ENCODE peak calls at places on chromosomes 16 and 17, in five cellular contexts. Y is HCT116, L is H1, E is K562, W is GM12878. P is an unnamed sample. For H4K20me1, the result is how much of the 10 kb centered on the place peaks cover.

GRCh38 chr17:38352245-38353083 is 820 bp downstream of the SOCS7 start:
- DNase-seq in L (no peak), E (peak), W (no peak), Y (no peak), P (no peak)

GRCh38 chr17:1486802-1487695 is 5.4 kb downstream of the MYO1C start:
- DNase-seq in Y (peak), W (peak), L (no peak), E (peak), P (no peak)

GRCh38 chr16:30488764-30489595 is 16.4 kb downstream of the ITGAL start:
- DNase-seq in L (no peak), W (no peak), E (peak), Y (no peak), P (peak)

GRCh38 chr16:69040144-69040909 is 65.1 kb upstream of the HAS3 start:
- DNase-seq in E (no peak), W (no peak), L (no peak), Y (peak), P (peak)

GRCh38 chr17:47694818-47695663 is 1.1 kb downstream of the TBKBP1 start:
- DNase-seq in E (peak), L (no peak), Y (no peak), W (no peak), P (no peak)

GRCh38 chr17:56930739-56931337 is 17.0 kb upstream of the TRIM25 start:
- DNase-seq in Y (no peak), W (no peak), E (no peak), L (no peak), P (no peak)

GRCh38 chr17:58829172-58829637 is 73.6 kb downstream of the PPM1E start:
- DNase-seq in E (no peak), Y (no peak), L (no peak), W (no peak), P (peak)

GRCh38 chr16:10835281-10835931 is 16.8 kb upstream of the TVP23A start:
- DNase-seq in Y (no peak), W (peak), E (no peak), L (no peak), P (no peak)

GRCh38 chr17:72591500-72592241 is 470.9 kb downstream of the SOX9 start:
- DNase-seq in W (no peak), E (no peak), Y (no peak), L (no peak), P (peak)

GRCh38 chr17:31248986-31249385 is 48.1 kb downstream of the OMG start:
- DNase-seq in Y (no peak), L (no peak), W (no peak), E (no peak), P (no peak)

GRCh38 chr16:88783391-88784073 is 1.5 kb downstream of the PIEZO1 start:
- DNase-seq in Y (no peak), L (no peak), W (no peak), E (no peak), P (no peak)

GRCh38 chr16:24070851-24071250 is 185.3 kb upstream of the CACNG3 start:
- DNase-seq in E (peak), W (peak), L (peak), Y (peak), P (peak)

GRCh38 chr17:75759457-75759856 is 5.5 kb downstream of the GALK1 start:
- DNase-seq in Y (no peak), E (no peak), W (no peak), L (no peak), P (no peak)

GRCh38 chr16:12341423-12341822 is 364.9 kb downstream of the SNX29 start:
- DNase-seq in L (no peak), E (no peak), Y (peak), W (no peak), P (peak)

GRCh38 chr17:13520899-13521572 is 80.7 kb downstream of the HS3ST3A1 start:
- DNase-seq in E (no peak), W (peak), Y (no peak), L (no peak), P (no peak)

GRCh38 chr17:77254961-77255741 is 114.4 kb downstream of the SEC14L1 start:
- DNase-seq in Y (peak), W (no peak), E (peak), L (no peak), P (peak)

GRCh38 chr17:42016411-42016831 is 818 bp downstream of the DNAJC7 start:
- DNase-seq in Y (no peak), L (no peak), W (no peak), E (peak), P (no peak)

GRCh38 chr16:60230666-60231065 is 1496.5 kb upstream of the GOT2 start:
- DNase-seq in W (no peak), Y (no peak), E (no peak), L (no peak), P (no peak)

GRCh38 chr17:80986046-80986445 is 5.6 kb upstream of the CHMP6 start:
- DNase-seq in Y (no peak), L (no peak), E (no peak), W (no peak), P (no peak)

GRCh38 chr17:74918906-74919305 is 4.1 kb downstream of the USH1G start:
- DNase-seq in L (no peak), W (no peak), Y (no peak), E (no peak), P (no peak)

GRCh38 chr17:78474631-78475146 is 96.2 kb downstream of the PGS1 start:
- DNase-seq in Y (no peak), W (peak), E (no peak), L (no peak), P (no peak)

GRCh38 chr17:30310562-30310961 is 18.8 kb upstream of the BLMH start:
- DNase-seq in E (no peak), L (no peak), Y (no peak), W (no peak), P (no peak)

GRCh38 chr16:87465306-87465705 is 27.5 kb downstream of the ZCCHC14 start:
- DNase-seq in W (no peak), E (peak), L (no peak), Y (no peak), P (peak)

GRCh38 chr17:77580956-77581355 is 377.5 kb upstream of the TNRC6C start:
- DNase-seq in L (no peak), E (no peak), Y (no peak), W (no peak), P (no peak)

GRCh38 chr16:10126686-10127085 is 55.5 kb downstream of the GRIN2A start:
- DNase-seq in W (no peak), L (no peak), Y (no peak), E (no peak), P (no peak)

GRCh38 chr17:79808763-79809529 is 12.1 kb upstream of the CBX8 start:
- DNase-seq in W (no peak), L (no peak), E (no peak), Y (peak), P (peak)

GRCh38 chr16:1090620-1091587 is 5.1 kb downstream of the C1QTNF8 start:
- DNase-seq in E (peak), Y (no peak), L (no peak), W (no peak), P (peak)

GRCh38 chr17:80727409-80727755 is 182.7 kb downstream of the RPTOR start:
- DNase-seq in L (no peak), W (no peak), Y (no peak), E (no peak), P (no peak)

GRCh38 chr17:35028531-35029262 is 34.8 kb downstream of the RFFL start:
- DNase-seq in Y (no peak), W (no peak), E (no peak), L (no peak), P (no peak)

GRCh38 chr16:14132696-14133048 is 61.6 kb downstream of the MRTFB start:
- DNase-seq in W (no peak), Y (no peak), L (no peak), E (no peak), P (no peak)

GRCh38 chr16:55480228-55480655 is 1.2 kb downstream of the MMP2 start:
- DNase-seq in E (no peak), Y (no peak), L (no peak), W (no peak), P (no peak)

GRCh38 chr17:75872434-75873351 is 5.7 kb downstream of the TRIM47 start:
- DNase-seq in W (no peak), E (peak), Y (no peak), L (no peak), P (peak)

GRCh38 chr17:39714234-39714633 is 14.4 kb downstream of the ERBB2 start:
- DNase-seq in L (no peak), W (no peak), E (no peak), Y (no peak), P (no peak)

GRCh38 chr17:7109461-7110322 is 4.9 kb downstream of the ASGR2 start:
- DNase-seq in Y (no peak), E (no peak), L (no peak), W (no peak), P (no peak)

DNA sequence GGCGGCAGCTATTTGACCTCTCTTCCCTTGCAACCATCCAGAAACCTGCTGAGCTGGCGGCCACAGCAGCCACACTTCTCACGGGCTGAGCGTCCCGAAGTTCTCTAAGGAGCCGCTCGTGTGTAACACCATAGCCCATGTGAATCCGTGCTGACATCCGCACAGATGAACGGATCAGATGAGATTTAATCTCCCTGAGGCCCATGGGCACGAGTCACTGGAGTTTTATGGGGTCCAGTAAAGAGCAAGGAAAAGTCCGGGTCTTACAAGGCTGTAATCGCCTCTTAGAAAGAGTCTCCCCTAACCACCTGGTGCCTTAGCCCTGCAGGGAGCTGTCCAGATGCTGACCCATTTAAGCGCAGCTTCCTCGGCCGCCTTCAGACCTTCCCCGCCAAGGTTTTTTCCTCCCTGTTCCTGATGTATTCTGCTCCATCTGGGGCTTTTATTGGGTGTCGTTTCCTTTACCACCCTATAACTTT is 5.5 kb upstream of the CACNG5 start:
- DNase-seq in W (no peak), Y (no peak), L (peak), E (peak), P (peak)
- TF ChIP-seq ZNF274 in W (no peak), Y (no peak), L (no peak), E (no peak), P (no peak)

GRCh38 chr17:4332296-4332970 is 34.0 kb downstream of the UBE2G1 start:
- DNase-seq in L (no peak), W (no peak), Y (no peak), E (no peak), P (no peak)

GRCh38 chr17:4334776-4335175 is 31.7 kb downstream of the UBE2G1 start:
- DNase-seq in W (no peak), Y (no peak), L (no peak), E (no peak), P (no peak)

GRCh38 chr17:4334332-4334731 is 32.1 kb downstream of the UBE2G1 start:
- DNase-seq in E (no peak), Y (no peak), L (no peak), W (no peak), P (no peak)

GRCh38 chr17:4333041-4333440 is 33.4 kb downstream of the UBE2G1 start:
- DNase-seq in L (no peak), W (no peak), Y (no peak), E (no peak), P (no peak)

DNA sequence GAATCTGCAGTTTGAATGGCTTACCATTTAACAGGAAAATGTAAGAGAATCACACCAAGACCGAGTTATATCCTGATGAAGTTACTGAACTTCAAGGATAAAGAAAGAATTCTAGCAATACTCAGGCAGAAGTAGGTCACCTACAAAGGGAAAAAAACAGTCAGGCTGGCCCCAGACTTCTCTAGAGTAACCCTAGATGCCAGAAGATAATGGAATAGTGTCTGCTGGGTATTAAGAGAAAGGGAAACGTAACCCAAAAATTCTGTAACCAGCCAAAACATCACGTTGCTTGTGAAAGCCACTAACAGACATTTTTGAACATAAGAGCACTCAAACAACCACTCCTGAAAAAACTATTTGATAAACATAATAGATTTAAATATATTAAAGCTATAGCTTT is 31.3 kb downstream of the UBE2G1 start:
- DNase-seq in E (no peak), W (no peak), Y (no peak), L (no peak), P (no peak)
- H4K20me1 ChIP-seq in E (under half), W (under half), Y (under half), L (under half), P (under half)

GRCh38 chr17:63448655-63449054 is 2.5 kb upstream of the CYB561 start:
- DNase-seq in L (no peak), W (no peak), E (no peak), Y (no peak), P (no peak)

GRCh38 chr17:63447688-63448005 is 1.5 kb upstream of the CYB561 start:
- DNase-seq in W (no peak), L (no peak), E (peak), Y (no peak), P (no peak)

GRCh38 chr17:63446218-63446980 is at the start of gene CYB561:
- DNase-seq in W (no peak), Y (peak), L (no peak), E (peak), P (no peak)

GRCh38 chr17:63445571-63446217 is 412 bp downstream of the CYB561 start:
- DNase-seq in W (no peak), L (no peak), Y (peak), E (no peak), P (no peak)

DNA sequence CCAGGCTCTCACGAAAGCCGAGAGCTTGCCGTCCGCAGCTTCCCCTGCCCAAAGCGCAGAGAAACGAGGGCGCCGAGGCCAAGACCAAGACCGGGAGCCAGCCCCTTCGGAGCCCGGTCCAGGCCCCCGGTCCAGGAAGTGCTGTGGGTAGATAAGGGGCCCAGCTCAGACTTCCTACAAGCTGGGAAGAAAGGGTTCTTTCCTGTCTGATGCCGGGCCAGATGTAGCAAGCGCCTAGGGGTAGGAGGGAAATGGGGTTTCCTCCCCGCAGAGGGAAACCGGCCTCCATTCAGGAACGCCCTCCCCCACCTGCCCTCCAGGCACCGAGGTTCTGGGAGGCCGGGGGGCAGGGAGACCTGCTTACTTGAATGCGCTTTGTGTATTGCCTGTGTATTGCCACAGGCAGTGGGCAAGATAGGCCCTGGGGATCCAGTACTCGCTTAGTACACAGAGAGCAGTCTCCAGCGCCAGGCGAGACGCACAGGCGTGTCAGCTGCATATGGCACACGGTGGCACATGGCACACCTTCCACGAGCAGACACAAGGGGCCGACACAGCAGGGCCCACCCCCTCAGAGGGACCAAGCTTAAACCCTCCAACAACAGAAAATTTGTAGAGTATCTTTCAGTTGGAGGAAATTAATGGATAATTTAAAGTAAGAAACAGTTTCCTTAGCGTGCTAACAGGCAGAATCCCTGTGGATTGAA is 1.0 kb upstream of the CYB561 start:
- DNase-seq in W (no peak), E (no peak), Y (no peak), L (no peak), P (no peak)
- TF ChIP-seq ZNF274 in W (no peak), E (no peak), Y (no peak), L (no peak), P (no peak)

GRCh38 chr16:79768594-79768993 is 168.1 kb upstream of the MAF start:
- DNase-seq in W (no peak), E (no peak), L (no peak), Y (no peak), P (no peak)
- H4K20me1 ChIP-seq in W (under half), E (under half), L (under half), Y (under half), P (under half)

GRCh38 chr17:67477687-67478086 is 100.6 kb downstream of the PITPNC1 start:
- DNase-seq in E (no peak), L (no peak), Y (peak), W (no peak), P (no peak)
- TF ChIP-seq ZNF274 in E (no peak), L (no peak), Y (no peak), W (no peak), P (no peak)

GRCh38 chr16:2585651-2586081 is 47.8 kb downstream of the PDPK1 start:
- DNase-seq in Y (no peak), L (no peak), W (no peak), E (no peak), P (no peak)

GRCh38 chr16:2584742-2585650 is 47.2 kb downstream of the PDPK1 start:
- DNase-seq in Y (no peak), L (no peak), W (no peak), E (no peak), P (no peak)

GRCh38 chr16:2587891-2588565 is 50.2 kb downstream of the PDPK1 start:
- DNase-seq in E (no peak), W (no peak), Y (no peak), L (no peak), P (no peak)

GRCh38 chr16:2586901-2587480 is 49.2 kb downstream of the PDPK1 start:
- DNase-seq in L (no peak), W (no peak), Y (no peak), E (no peak), P (no peak)

DNA sequence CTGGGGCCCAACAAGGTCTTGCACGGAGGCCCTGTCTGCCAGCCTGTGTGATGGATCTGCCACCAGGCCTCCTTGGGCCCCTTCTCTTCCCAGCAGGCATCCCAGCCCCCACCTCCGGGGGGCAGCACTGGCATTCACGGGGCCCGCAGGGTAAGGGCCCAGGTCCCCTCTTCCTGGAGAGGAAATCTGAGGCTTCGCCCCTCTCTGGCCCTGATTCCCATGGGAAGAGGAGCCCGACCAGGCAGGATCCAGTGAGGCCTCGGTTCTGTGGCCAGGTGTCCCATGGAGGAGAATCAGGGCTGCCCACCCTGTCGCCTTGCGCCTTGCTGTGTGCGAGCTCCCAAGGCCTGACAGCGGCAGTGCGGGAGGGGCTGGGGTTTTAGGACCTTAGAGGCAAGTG is 48.4 kb downstream of the PDPK1 start:
- DNase-seq in E (peak), Y (no peak), W (no peak), L (no peak), P (no peak)
- H4K20me1 ChIP-seq in E (under half), Y (under half), W (under half), L (under half), P (under half)

DNA sequence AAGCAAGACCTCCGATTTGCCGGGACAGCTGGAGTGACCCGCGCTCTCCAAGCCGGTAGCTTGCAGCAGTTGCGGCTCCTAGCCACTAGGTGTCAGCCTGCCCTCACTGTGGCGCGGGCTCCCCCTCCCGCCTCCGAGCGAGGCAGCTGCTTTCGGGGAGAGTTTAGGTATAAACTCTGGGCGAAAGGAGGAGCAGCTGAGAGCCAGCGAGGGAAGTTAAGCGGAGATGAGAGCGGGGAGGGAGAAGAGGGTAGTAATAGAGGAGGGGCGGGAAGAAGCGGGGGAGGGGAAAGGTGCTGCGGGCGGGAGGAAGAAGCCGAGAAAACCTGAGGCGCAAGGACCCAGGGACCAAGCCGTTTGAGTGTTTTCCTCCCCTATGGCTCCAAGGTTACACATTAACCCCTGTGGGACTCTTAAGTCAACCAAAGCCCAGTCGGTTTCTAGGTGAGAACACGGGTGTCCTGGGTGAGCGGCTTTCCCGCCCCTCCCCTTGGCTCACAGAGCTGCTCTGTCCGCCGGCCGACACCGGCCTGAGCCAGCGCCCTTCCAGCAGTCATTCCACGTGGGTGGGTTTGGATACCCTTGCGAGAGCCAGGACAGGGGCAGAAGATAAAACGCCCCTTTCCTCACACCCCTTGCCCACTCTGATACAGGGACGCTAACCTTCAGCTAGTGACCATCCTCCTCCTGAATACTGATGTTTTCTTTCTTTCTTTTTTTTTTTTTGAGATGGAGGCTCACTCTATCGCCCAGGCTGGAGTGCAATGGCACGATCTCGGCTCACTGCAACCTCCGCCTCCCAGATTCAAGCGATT is 1.1 kb upstream of the TLCD1 start:
- DNase-seq in L (peak), W (peak), Y (peak), E (peak), P (peak)
- TF ChIP-seq ZNF274 in L (no peak), W (no peak), Y (no peak), E (no peak), P (no peak)